ENCODE peak calls at places on chromosomes 3 and 15, in ten cellular contexts. S, V, P, N, X, T, I, Q, W and A are unnamed samples. For H3K4me1, the result is how much of the 10 kb centered on the place peaks cover.

GRCh38 chr3:127304121-127304744 is 16.4 kb upstream of the PRR20G start:
- DNase-seq in T (peak), I (peak), X (no peak), V (no peak), Q (no peak), W (peak), P (no peak), S (peak), N (no peak), A (no peak)

GRCh38 chr15:52677593-52677992 is 1.6 kb downstream of the ATOSA start:
- DNase-seq in N (no peak), V (no peak), X (no peak), W (no peak), T (no peak), P (no peak), I (no peak), Q (no peak), S (no peak), A (no peak)

GRCh38 chr15:42932833-42933515 is 12.4 kb upstream of the TTBK2 start:
- DNase-seq in N (no peak), P (no peak), I (no peak), Q (no peak), X (no peak), W (no peak), T (no peak), V (no peak), S (no peak), A (no peak)

GRCh38 chr3:15055019-15055557 is 10.0 kb downstream of the MRPS25 start:
- DNase-seq in P (peak), W (no peak), T (no peak), X (no peak), S (no peak), Q (no peak), N (no peak), I (no peak), V (peak), A (no peak)

GRCh38 chr3:71885001-71885400 is 100.1 kb upstream of the PROK2 start:
- DNase-seq in N (no peak), Q (no peak), I (no peak), T (no peak), S (no peak), W (no peak), V (no peak), P (no peak), X (no peak), A (no peak)

GRCh38 chr15:69025320-69025719 is 10.8 kb downstream of the NOX5 start:
- DNase-seq in I (no peak), Q (no peak), S (no peak), X (no peak), N (no peak), V (peak), P (no peak), W (no peak), T (no peak), A (no peak)

GRCh38 chr3:514206-514605 is 317.6 kb downstream of the CHL1 start:
- DNase-seq in X (no peak), T (no peak), P (no peak), N (no peak), Q (no peak), W (no peak), S (no peak), I (no peak), V (peak), A (no peak)

GRCh38 chr3:11803977-11804903 is 42.4 kb downstream of the TAMM41 start:
- DNase-seq in T (no peak), S (peak), W (peak), N (no peak), P (no peak), Q (no peak), V (peak), I (peak), X (no peak), A (peak)

GRCh38 chr3:172561894-172562664 is 38.8 kb upstream of the TNFSF10 start:
- DNase-seq in T (no peak), N (no peak), I (no peak), W (no peak), S (peak), X (no peak), P (no peak), V (no peak), Q (peak), A (no peak)

DNA sequence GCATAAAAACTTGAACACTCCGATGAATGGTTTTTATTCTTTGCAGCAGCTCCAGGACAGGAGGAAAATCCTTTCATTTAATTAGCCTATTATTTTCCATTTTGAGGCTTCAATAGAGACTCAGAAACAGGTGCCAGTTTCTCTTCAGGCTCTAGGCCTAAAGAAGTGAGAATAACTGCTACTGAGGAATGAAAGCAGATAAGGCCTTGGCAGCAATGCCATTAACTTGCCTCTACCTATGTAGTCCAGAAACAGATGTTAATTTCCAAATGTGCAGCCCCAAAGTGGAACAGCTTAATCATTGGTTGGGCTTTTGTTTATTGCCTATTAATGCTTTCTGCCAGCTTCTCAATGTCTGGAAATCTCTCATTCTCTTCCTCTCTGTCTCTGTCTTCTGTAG is 418.6 kb downstream of the NSUN3 start:
- DNase-seq in Q (no peak), N (no peak), V (no peak), X (no peak), I (no peak), S (no peak), T (no peak), P (no peak), W (no peak), A (no peak)
- H3K4me1 ChIP-seq in Q (under half), N (under half), V (under half), X (under half), I (under half), S (under half), T (under half), P (under half), W (under half), A (under half)

GRCh38 chr3:125057186-125057850 is 1.5 kb upstream of the HEG1 start:
- DNase-seq in Q (peak), V (peak), W (no peak), X (no peak), P (no peak), N (peak), I (no peak), S (no peak), T (no peak), A (no peak)
- H3K4me1 ChIP-seq in Q (under half), V (half or more), W (half or more), X (under half), P (under half), N (half or more), I (under half), S (under half), T (half or more), A (half or more)

GRCh38 chr3:16908006-16908405 is 23.3 kb downstream of the PLCL2 start:
- DNase-seq in I (no peak), P (no peak), V (no peak), T (no peak), W (no peak), S (no peak), N (no peak), X (no peak), Q (no peak), A (no peak)
- H3K4me1 ChIP-seq in I (under half), P (under half), V (under half), T (under half), W (under half), S (under half), N (under half), X (under half), Q (half or more), A (half or more)

DNA sequence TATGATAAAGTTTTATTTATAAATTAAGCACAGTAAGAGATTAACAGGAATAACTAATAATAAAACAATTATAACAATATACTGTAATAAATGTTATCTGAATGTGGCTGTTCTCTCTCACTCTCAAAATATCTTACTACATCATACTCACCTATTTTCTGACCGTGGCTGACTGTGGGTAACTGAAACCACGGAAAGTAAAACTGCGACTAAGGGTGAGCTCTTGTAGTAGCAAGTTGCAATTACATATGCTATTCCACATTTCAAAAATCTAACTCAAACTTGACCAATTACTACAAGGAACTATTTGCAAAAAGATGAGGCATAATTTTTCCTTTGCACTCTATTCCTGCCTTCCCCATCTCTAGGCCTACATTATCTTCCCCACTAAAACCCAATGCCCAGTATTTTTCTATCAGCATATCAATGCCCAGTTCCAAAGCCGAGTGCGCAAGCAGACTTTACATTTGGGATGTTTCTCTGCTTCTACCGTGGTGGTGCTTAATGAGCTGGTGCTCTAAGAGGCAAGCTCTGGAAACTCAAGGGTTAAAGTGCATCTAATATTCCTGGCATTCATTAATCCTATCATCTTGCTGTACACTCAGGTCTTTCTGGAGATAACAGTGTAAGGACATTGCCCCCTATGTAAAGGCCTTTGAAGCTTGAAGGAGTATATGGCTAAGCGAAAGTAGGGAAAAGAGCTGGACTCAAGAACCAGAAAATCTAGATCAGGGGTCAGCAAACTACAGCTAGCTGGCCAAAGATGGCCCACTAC is 6.7 kb downstream of the PCYT1A start:
- DNase-seq in T (no peak), I (no peak), S (peak), X (no peak), V (no peak), W (no peak), Q (no peak), P (no peak), N (no peak), A (no peak)
- H3K4me1 ChIP-seq in T (under half), I (under half), S (under half), X (under half), V (under half), W (half or more), Q (half or more), P (under half), N (under half), A (half or more)

GRCh38 chr3:86989611-86990010 is 1.3 kb downstream of the VGLL3 start:
- DNase-seq in T (no peak), X (no peak), I (no peak), N (no peak), W (no peak), Q (no peak), V (peak), P (no peak), S (no peak), A (no peak)

GRCh38 chr3:86988235-86988634 is 2.7 kb downstream of the VGLL3 start:
- DNase-seq in P (no peak), V (peak), X (no peak), S (no peak), T (no peak), N (no peak), Q (no peak), I (no peak), W (no peak), A (no peak)

GRCh38 chr3:86987421-86987715 is 3.6 kb downstream of the VGLL3 start:
- DNase-seq in W (no peak), X (no peak), T (no peak), P (no peak), I (no peak), V (peak), N (no peak), S (no peak), Q (no peak), A (no peak)

GRCh38 chr3:86990171-86990733 is 697 bp downstream of the VGLL3 start:
- DNase-seq in P (no peak), V (peak), W (peak), N (peak), Q (no peak), X (peak), S (peak), T (peak), I (peak), A (peak)

DNA sequence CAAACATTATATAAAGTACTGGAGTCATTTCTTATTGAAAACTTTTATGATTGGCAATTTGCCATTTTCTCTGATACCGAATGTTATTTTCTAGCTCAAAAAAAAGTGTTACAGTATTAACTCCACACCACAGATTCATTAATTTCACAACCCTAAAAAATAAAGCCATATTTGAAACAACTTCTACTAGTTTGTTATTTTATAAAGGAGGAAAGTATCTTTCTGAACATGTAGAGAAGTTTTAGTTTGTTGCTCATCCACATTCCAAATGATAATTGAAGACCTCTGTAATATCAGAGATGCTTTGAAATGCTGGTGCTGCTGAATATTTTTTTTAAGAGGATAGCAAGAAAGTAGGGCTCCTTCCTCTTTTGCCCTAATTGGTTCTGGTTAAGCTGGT is 2.0 kb downstream of the VGLL3 start:
- DNase-seq in V (peak), Q (no peak), W (no peak), N (no peak), S (no peak), I (no peak), T (no peak), P (no peak), X (no peak), A (no peak)
- H3K4me1 ChIP-seq in V (under half), Q (under half), W (under half), N (half or more), S (under half), I (under half), T (under half), P (under half), X (under half), A (under half)

DNA sequence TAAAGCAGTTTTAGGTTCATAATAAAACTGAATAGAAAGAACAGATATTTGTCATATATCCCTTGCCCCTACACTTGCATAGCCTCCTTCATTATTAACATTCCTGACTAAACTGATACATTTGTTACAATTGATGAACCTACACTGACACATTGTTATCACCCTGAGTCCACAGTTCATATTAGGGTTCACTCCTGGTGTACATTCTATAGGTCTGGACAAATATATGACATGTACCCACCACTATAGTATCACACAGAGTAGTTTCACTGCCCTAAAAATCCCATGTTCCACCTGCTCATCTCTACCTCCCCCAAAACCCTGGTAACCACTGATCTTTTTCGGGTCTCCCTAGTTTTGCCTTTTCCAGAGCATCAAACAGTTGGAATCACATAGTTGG is 13.8 kb downstream of the DCBLD2 start:
- DNase-seq in N (no peak), X (no peak), T (no peak), P (no peak), Q (no peak), S (no peak), V (no peak), W (no peak), I (no peak), A (no peak)
- H3K4me1 ChIP-seq in N (half or more), X (under half), T (under half), P (under half), Q (under half), S (under half), V (half or more), W (under half), I (under half), A (under half)

GRCh38 chr3:175301741-175302140 is 442.6 kb downstream of the NAALADL2 start:
- DNase-seq in T (no peak), X (no peak), N (no peak), V (no peak), I (no peak), W (no peak), S (no peak), Q (no peak), P (no peak), A (no peak)
- H3K4me1 ChIP-seq in T (under half), X (under half), N (under half), V (under half), I (under half), W (under half), S (under half), Q (under half), P (under half), A (under half)